ENCODE peak calls at places on chromosomes 6 and 20, in nine cellular contexts. W is activated CD8-positive, alpha-beta memory T cell treated with anti-CD3 and anti-CD28 coated beads for 48 hours; H is adrenal gland; B is AG20443; D is T-helper 2 cell; S is M059J; I is A549; X is EL; G is AG09309. F is an unnamed sample.

GRCh38 chr6:138007014-138007472 is 100.2 kb downstream of the PERP start:
- DNase-seq in I (peak), H (no peak), G (no peak), X (peak), B (peak), W (peak), D (no peak), S (peak), F (peak)

GRCh38 chr6:20564777-20565176 is 30.5 kb downstream of the CDKAL1 start:
- DNase-seq in W (no peak), G (no peak), H (no peak), I (no peak), D (no peak), B (no peak), S (no peak), X (no peak), F (peak)

GRCh38 chr6:50849016-50849748 is 30.5 kb downstream of the TFAP2B start:
- DNase-seq in D (no peak), X (no peak), S (no peak), B (no peak), G (no peak), H (no peak), I (no peak), W (no peak), F (no peak)

GRCh38 chr6:125300992-125301434 is 754 bp downstream of the HDDC2 start:
- DNase-seq in G (no peak), W (no peak), D (no peak), H (no peak), S (peak), B (peak), I (no peak), X (peak), F (no peak)

GRCh38 chr20:32834972-32835371 is 15.2 kb downstream of the MAPRE1 start:
- DNase-seq in D (no peak), W (no peak), I (no peak), H (no peak), B (no peak), G (no peak), S (no peak), X (no peak), F (no peak)

GRCh38 chr6:3706547-3707467 is 44.7 kb downstream of the PXDC1 start:
- DNase-seq in B (no peak), G (no peak), I (no peak), D (no peak), H (no peak), X (no peak), W (no peak), S (no peak), F (no peak)

GRCh38 chr6:143505111-143505510 is 6.4 kb downstream of the FUCA2 start:
- DNase-seq in W (no peak), S (no peak), D (no peak), G (no peak), B (no peak), H (no peak), I (no peak), X (no peak), F (no peak)

GRCh38 chr6:43887340-43887858 is 117.4 kb downstream of the VEGFA start:
- DNase-seq in B (no peak), X (peak), S (peak), I (no peak), H (no peak), G (no peak), D (no peak), W (no peak), F (peak)

GRCh38 chr6:126804255-126805064 is 314.0 kb upstream of the RSPO3 start:
- DNase-seq in D (no peak), X (peak), B (peak), I (peak), G (no peak), S (peak), W (no peak), H (peak), F (peak)

GRCh38 chr20:50037123-50037522 is 54.3 kb downstream of the SNAI1 start:
- DNase-seq in S (no peak), X (no peak), H (no peak), W (no peak), D (no peak), B (no peak), I (no peak), G (no peak), F (no peak)